ENCODE peak calls at places on chromosome 4, in four cellular contexts. One of them, this sample, is unnamed. For H3K9me1, the result is how much of the 10 kb centered on the place peaks cover.

GRCh38 chr4:17059192-17059634 is 160.8 kb upstream of the LDB2 start:
- DNase-seq in IMR-90: peak
- DNase-seq in endothelial cell of umbilical vein: no peak
- DNase-seq in K562: no peak
- DNase-seq in this sample: no peak

GRCh38 chr4:73891739-73892405 is 22.7 kb downstream of the CXCL1 start:
- DNase-seq in IMR-90: peak
- DNase-seq in K562: no peak
- DNase-seq in endothelial cell of umbilical vein: no peak
- DNase-seq in this sample: no peak

GRCh38 chr4:36227913-36228312 is 16.4 kb downstream of the ARAP2 start:
- DNase-seq in endothelial cell of umbilical vein: no peak
- DNase-seq in IMR-90: no peak
- DNase-seq in K562: no peak
- DNase-seq in this sample: no peak

GRCh38 chr4:170386511-170386910 is 296.8 kb upstream of the AADAT start:
- DNase-seq in IMR-90: no peak
- DNase-seq in endothelial cell of umbilical vein: no peak
- DNase-seq in K562: no peak
- DNase-seq in this sample: no peak

GRCh38 chr4:91212140-91212681 is 1085.0 kb downstream of the CCSER1 start:
- DNase-seq in IMR-90: no peak
- DNase-seq in K562: no peak
- DNase-seq in endothelial cell of umbilical vein: no peak
- DNase-seq in this sample: no peak

GRCh38 chr4:107148922-107149321 is 112.8 kb upstream of the DKK2 start:
- DNase-seq in K562: no peak
- DNase-seq in IMR-90: no peak
- DNase-seq in endothelial cell of umbilical vein: no peak
- DNase-seq in this sample: no peak

GRCh38 chr4:150948069-150948468 is 67.0 kb downstream of the LRBA start:
- DNase-seq in endothelial cell of umbilical vein: no peak
- DNase-seq in K562: no peak
- DNase-seq in IMR-90: no peak
- DNase-seq in this sample: no peak

GRCh38 chr4:107630185-107630705 is 89.8 kb downstream of the PAPSS1 start:
- DNase-seq in endothelial cell of umbilical vein: no peak
- DNase-seq in K562: no peak
- DNase-seq in IMR-90: no peak
- DNase-seq in this sample: no peak

GRCh38 chr4:88054909-88055308 is 47.5 kb downstream of the PKD2 start:
- DNase-seq in IMR-90: peak
- DNase-seq in K562: peak
- DNase-seq in endothelial cell of umbilical vein: peak
- DNase-seq in this sample: no peak

GRCh38 chr4:80215449-80216052 is 18.2 kb downstream of the PRDM8 start:
- DNase-seq in IMR-90: peak
- DNase-seq in K562: peak
- DNase-seq in endothelial cell of umbilical vein: peak
- DNase-seq in this sample: no peak

GRCh38 chr4:98908703-98909262 is 20.1 kb downstream of the EIF4E start:
- DNase-seq in endothelial cell of umbilical vein: no peak
- DNase-seq in K562: no peak
- DNase-seq in IMR-90: no peak
- DNase-seq in this sample: no peak

GRCh38 chr4:8079031-8079885 is 79.4 kb downstream of the ABLIM2 start:
- DNase-seq in IMR-90: no peak
- DNase-seq in endothelial cell of umbilical vein: peak
- DNase-seq in K562: peak
- DNase-seq in this sample: no peak

GRCh38 chr4:47383829-47384427 is 79.6 kb downstream of the COMMD8 start:
- DNase-seq in K562: peak
- DNase-seq in endothelial cell of umbilical vein: peak
- DNase-seq in IMR-90: peak
- DNase-seq in this sample: no peak

GRCh38 chr4:150268444-150268843 is 190.2 kb downstream of the DCLK2 start:
- DNase-seq in endothelial cell of umbilical vein: peak
- DNase-seq in IMR-90: peak
- DNase-seq in K562: no peak
- DNase-seq in this sample: no peak

GRCh38 chr4:123449780-123450179 is 53.2 kb downstream of the SPRY1 start:
- DNase-seq in K562: no peak
- DNase-seq in endothelial cell of umbilical vein: peak
- DNase-seq in IMR-90: peak
- DNase-seq in this sample: no peak

GRCh38 chr4:98166025-98166730 is 22.9 kb upstream of the STPG2 start:
- DNase-seq in IMR-90: peak
- DNase-seq in K562: no peak
- DNase-seq in endothelial cell of umbilical vein: no peak
- DNase-seq in this sample: no peak

GRCh38 chr4:38846015-38846414 is 10.6 kb downstream of the TLR6 start:
- DNase-seq in endothelial cell of umbilical vein: no peak
- DNase-seq in IMR-90: no peak
- DNase-seq in K562: no peak
- DNase-seq in this sample: no peak

DNA sequence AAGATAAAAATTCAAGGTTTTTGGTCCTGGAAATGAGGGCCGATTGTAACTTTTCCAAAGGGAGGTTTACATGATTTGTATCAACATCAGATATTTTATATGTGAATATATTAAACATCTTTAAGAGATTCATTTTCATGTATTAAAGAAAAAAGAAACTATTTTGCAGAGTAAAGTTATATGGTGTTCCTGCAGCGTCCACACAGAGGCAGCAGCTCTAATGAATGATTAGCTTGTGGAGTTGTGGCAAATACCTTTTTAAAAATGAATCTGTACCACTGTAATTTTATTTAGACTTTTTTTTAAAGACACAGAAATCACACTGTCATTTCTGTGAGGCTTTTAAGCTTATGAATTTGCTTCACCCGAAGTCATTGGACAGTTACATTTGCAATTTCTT is 25.6 kb upstream of the FHDC1 start:
- DNase-seq in IMR-90: no peak
- DNase-seq in K562: no peak
- DNase-seq in endothelial cell of umbilical vein: no peak
- DNase-seq in this sample: no peak
- TF ChIP-seq CTCF in IMR-90: no peak
- TF ChIP-seq CTCF in K562: no peak
- TF ChIP-seq CTCF in endothelial cell of umbilical vein: no peak
- TF ChIP-seq CTCF in this sample: no peak

GRCh38 chr4:152528060-152528459 is 7.8 kb downstream of the FBXW7 start:
- DNase-seq in endothelial cell of umbilical vein: no peak
- DNase-seq in K562: peak
- DNase-seq in IMR-90: no peak
- DNase-seq in this sample: no peak

GRCh38 chr4:152530600-152530999 is 5.3 kb downstream of the FBXW7 start:
- DNase-seq in K562: no peak
- DNase-seq in endothelial cell of umbilical vein: no peak
- DNase-seq in IMR-90: no peak
- DNase-seq in this sample: no peak

GRCh38 chr4:152525878-152526277 is 10.0 kb downstream of the FBXW7 start:
- DNase-seq in IMR-90: no peak
- DNase-seq in endothelial cell of umbilical vein: no peak
- DNase-seq in K562: no peak
- DNase-seq in this sample: no peak

GRCh38 chr4:152531479-152531878 is 4.4 kb downstream of the FBXW7 start:
- DNase-seq in IMR-90: no peak
- DNase-seq in endothelial cell of umbilical vein: no peak
- DNase-seq in K562: no peak
- DNase-seq in this sample: no peak

DNA sequence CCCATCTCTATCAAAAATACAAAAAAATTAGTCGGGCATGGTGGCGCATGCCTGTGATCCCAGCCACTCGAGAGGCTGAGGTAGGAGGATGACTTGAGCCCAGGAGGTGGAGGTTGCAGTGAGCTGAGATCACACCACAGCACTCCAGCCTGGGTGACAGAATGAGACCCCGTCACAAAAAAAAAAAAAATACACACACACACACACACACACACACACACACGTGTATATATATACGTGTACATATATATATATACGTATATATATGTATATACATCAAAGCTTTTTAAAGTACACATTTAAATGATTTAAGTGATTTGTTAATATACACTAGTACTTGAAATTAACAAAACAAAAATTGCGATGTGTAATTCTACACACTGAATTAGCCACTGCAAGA is 6.0 kb downstream of the FBXW7 start:
- DNase-seq in endothelial cell of umbilical vein: no peak
- DNase-seq in IMR-90: no peak
- DNase-seq in K562: no peak
- DNase-seq in this sample: no peak
- H3K9me1 ChIP-seq in endothelial cell of umbilical vein: under half
- H3K9me1 ChIP-seq in IMR-90: under half
- H3K9me1 ChIP-seq in K562: under half
- H3K9me1 ChIP-seq in this sample: under half

GRCh38 chr4:186946140-186946539 is 222.5 kb upstream of the FAT1 start:
- DNase-seq in endothelial cell of umbilical vein: no peak
- DNase-seq in K562: no peak
- DNase-seq in IMR-90: no peak
- DNase-seq in this sample: no peak

GRCh38 chr4:186949847-186950246 is 226.2 kb upstream of the FAT1 start:
- DNase-seq in K562: no peak
- DNase-seq in endothelial cell of umbilical vein: no peak
- DNase-seq in IMR-90: no peak
- DNase-seq in this sample: no peak

GRCh38 chr4:186943607-186943908 is 219.9 kb upstream of the FAT1 start:
- DNase-seq in IMR-90: no peak
- DNase-seq in endothelial cell of umbilical vein: no peak
- DNase-seq in K562: no peak
- DNase-seq in this sample: no peak

GRCh38 chr4:186948361-186949291 is 225.0 kb upstream of the FAT1 start:
- DNase-seq in endothelial cell of umbilical vein: no peak
- DNase-seq in IMR-90: peak
- DNase-seq in K562: no peak
- DNase-seq in this sample: no peak

DNA sequence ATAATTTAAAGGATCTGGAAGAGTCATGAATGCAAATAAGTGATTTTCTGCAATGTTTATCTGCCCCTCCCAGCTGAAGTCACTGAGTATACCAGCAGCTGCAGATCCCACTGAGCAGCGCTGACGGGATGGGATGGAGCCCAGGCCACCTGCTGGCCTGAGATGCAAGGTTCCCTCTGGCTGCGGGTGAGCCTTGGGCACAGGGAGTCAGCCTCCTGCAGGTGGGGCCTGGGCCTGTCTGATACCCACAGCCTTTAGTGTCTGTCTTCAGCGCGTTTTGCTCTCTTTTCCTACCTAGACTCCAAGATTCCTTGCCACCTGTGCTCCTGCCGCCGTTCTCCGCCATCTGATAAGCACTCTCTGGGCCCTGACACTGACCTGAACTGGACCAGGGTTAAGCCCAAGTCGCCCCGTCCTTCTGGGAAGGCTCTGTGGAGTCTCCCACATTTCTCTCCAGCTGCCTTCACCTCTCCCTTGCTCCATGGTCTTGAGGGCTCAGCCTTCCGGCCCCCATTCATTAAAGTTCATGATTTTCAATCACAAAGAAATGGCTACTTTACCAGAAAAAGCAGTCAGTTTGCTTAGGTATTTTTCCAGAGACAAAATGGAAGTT is 223.1 kb upstream of the FAT1 start:
- DNase-seq in IMR-90: peak
- DNase-seq in endothelial cell of umbilical vein: no peak
- DNase-seq in K562: peak
- DNase-seq in this sample: no peak
- TF ChIP-seq CTCF in IMR-90: peak
- TF ChIP-seq CTCF in endothelial cell of umbilical vein: no peak
- TF ChIP-seq CTCF in K562: peak
- TF ChIP-seq CTCF in this sample: peak

GRCh38 chr4:168841682-168842019 is 168.4 kb downstream of the CBR4 start:
- DNase-seq in IMR-90: no peak
- DNase-seq in K562: no peak
- DNase-seq in endothelial cell of umbilical vein: no peak
- DNase-seq in this sample: no peak
- H3K9me1 ChIP-seq in IMR-90: under half
- H3K9me1 ChIP-seq in K562: under half
- H3K9me1 ChIP-seq in endothelial cell of umbilical vein: under half
- H3K9me1 ChIP-seq in this sample: under half

GRCh38 chr4:116664198-116664597 is 421.2 kb downstream of the TRAM1L1 start:
- DNase-seq in endothelial cell of umbilical vein: no peak
- DNase-seq in IMR-90: no peak
- DNase-seq in K562: no peak
- DNase-seq in this sample: no peak

DNA sequence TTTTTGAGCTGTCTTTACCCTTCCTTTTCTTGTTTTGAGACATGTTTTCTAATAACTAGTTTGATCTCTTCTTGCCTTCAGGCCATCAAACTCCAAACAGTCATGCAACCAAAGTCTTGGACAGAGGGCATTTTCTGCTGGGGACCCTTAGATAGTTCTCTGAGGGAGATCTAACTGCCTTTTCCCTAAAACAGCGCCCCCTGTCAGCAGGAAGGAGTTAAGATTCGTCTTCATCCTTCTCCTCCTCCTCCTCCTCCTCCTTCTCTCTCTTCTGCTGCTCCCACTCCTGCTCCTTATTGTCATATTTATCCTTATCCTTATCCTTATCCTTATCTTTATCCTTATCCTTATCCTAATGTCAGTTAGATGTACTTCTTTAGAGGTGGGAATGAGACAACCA is 417.2 kb downstream of the TRAM1L1 start:
- DNase-seq in K562: no peak
- DNase-seq in endothelial cell of umbilical vein: no peak
- DNase-seq in IMR-90: no peak
- DNase-seq in this sample: no peak
- TF ChIP-seq CTCF in K562: no peak
- TF ChIP-seq CTCF in endothelial cell of umbilical vein: no peak
- TF ChIP-seq CTCF in IMR-90: no peak
- TF ChIP-seq CTCF in this sample: no peak

GRCh38 chr4:4245172-4245571 is 2.9 kb downstream of the TMEM128 start:
- DNase-seq in endothelial cell of umbilical vein: no peak
- DNase-seq in K562: no peak
- DNase-seq in IMR-90: no peak
- DNase-seq in this sample: no peak
- H3K9me1 ChIP-seq in endothelial cell of umbilical vein: under half
- H3K9me1 ChIP-seq in K562: under half
- H3K9me1 ChIP-seq in IMR-90: under half
- H3K9me1 ChIP-seq in this sample: under half

GRCh38 chr4:1512738-1513660 is 106.8 kb upstream of the NKX1-1 start:
- DNase-seq in endothelial cell of umbilical vein: peak
- DNase-seq in K562: peak
- DNase-seq in IMR-90: no peak
- DNase-seq in this sample: no peak
- TF ChIP-seq CTCF in endothelial cell of umbilical vein: peak
- TF ChIP-seq CTCF in K562: peak
- TF ChIP-seq CTCF in IMR-90: peak
- TF ChIP-seq CTCF in this sample: peak

DNA sequence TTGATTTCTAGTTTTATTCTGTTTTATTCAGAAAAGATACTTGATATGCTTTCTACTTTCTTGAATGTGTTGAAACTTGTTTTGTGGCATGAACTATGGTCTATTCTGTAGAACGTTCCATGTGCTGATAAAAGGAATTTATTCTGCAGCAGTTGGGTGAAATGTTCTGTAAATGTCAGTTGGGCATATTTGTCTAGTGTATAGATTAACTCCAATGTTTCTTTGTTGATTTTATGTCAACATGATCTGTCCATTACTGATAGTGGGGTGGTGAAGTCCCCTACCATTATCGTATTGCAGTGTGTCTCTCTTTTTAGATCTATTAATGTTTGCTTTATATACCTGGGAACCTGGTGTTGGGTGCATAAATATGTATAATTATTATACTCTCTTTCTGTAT is 55.5 kb downstream of the CEP135 start:
- DNase-seq in endothelial cell of umbilical vein: no peak
- DNase-seq in IMR-90: no peak
- DNase-seq in K562: no peak
- DNase-seq in this sample: no peak
- H3K9me1 ChIP-seq in endothelial cell of umbilical vein: under half
- H3K9me1 ChIP-seq in IMR-90: under half
- H3K9me1 ChIP-seq in K562: under half
- H3K9me1 ChIP-seq in this sample: under half